ENCODE peak calls at places on chromosomes 6 and 20, in nine cellular contexts. F is heart left ventricle; H is CD4-positive, alpha-beta memory T cell; T is uterus; K is SJCRH30; Z is left ventricle myocardium inferior; U is thoracic aorta; O is adrenal gland; A is Caco-2. X is an unnamed sample.
A peak's percentile ranks its signal among the peaks of the same experiment; 100 is the strongest.

GRCh38 chr6:31952140-31952805 is 6.4 kb downstream of the CFB start:
- DNase-seq in O (peak; percentile 67), A (peak; percentile 80), U (no peak), F (no peak), Z (peak; percentile 52), K (peak; percentile 54), H (peak; percentile 19), T (peak; percentile 56), X (peak; percentile 34)

GRCh38 chr6:129207832-129208231 is 324.9 kb downstream of the LAMA2 start:
- DNase-seq in U (no peak), T (no peak), O (no peak), H (no peak), K (no peak), F (no peak), A (no peak), Z (no peak), X (no peak)

GRCh38 chr6:160141001-160141726 is 19.5 kb downstream of the SLC22A1 start:
- DNase-seq in A (no peak), T (peak; percentile 62), H (no peak), F (no peak), U (no peak), O (no peak), K (no peak), Z (no peak), X (no peak)

GRCh38 chr6:161356167-161356844 is 82.4 kb upstream of the AGPAT4 start:
- DNase-seq in U (no peak), K (peak; percentile 48), T (no peak), Z (no peak), H (no peak), O (no peak), F (no peak), A (no peak), X (no peak)

GRCh38 chr6:15166121-15166520 is 79.7 kb upstream of the JARID2 start:
- DNase-seq in Z (no peak), A (no peak), F (no peak), U (no peak), K (no peak), T (no peak), O (no peak), H (no peak), X (no peak)

GRCh38 chr6:88184921-88185320 is 18.8 kb upstream of the CNR1 start:
- DNase-seq in U (no peak), O (no peak), A (no peak), F (no peak), T (no peak), H (no peak), Z (no peak), K (no peak), X (no peak)

GRCh38 chr20:50191065-50191565 is 485 bp downstream of the CEBPB start:
- DNase-seq in K (peak; percentile 83), O (peak; percentile 74), U (no peak), T (peak; percentile 61), H (peak; percentile 70), Z (peak; percentile 73), F (peak; percentile 68), A (no peak), X (no peak)

GRCh38 chr6:139151425-139152087 is 16.7 kb downstream of the HECA start:
- DNase-seq in T (no peak), U (no peak), O (no peak), H (no peak), K (no peak), F (no peak), A (no peak), Z (no peak), X (no peak)

GRCh38 chr6:150646228-150646627 is 46.5 kb downstream of the PLEKHG1 start:
- DNase-seq in U (no peak), T (no peak), H (no peak), F (no peak), O (no peak), K (no peak), Z (no peak), A (no peak), X (no peak)

GRCh38 chr6:33655155-33655554 is 34.0 kb downstream of the ITPR3 start:
- DNase-seq in A (no peak), U (no peak), O (no peak), F (no peak), Z (no peak), T (no peak), H (no peak), K (no peak), X (no peak)

GRCh38 chr20:61959301-61959700 is 106.4 kb downstream of the TAF4 start:
- DNase-seq in A (peak; percentile 62), F (peak; percentile 7), O (peak; percentile 11), T (no peak), Z (no peak), U (no peak), K (no peak), H (no peak), X (peak; percentile 8)

GRCh38 chr6:45920819-45921511 is 94.7 kb downstream of the CLIC5 start:
- DNase-seq in A (no peak), H (no peak), Z (no peak), U (no peak), T (no peak), O (no peak), F (no peak), K (no peak), X (no peak)

GRCh38 chr20:52004720-52005119 is 186.9 kb downstream of the ZFP64 start:
- DNase-seq in H (no peak), K (no peak), O (no peak), F (no peak), Z (no peak), U (no peak), T (no peak), A (no peak), X (no peak)

GRCh38 chr20:61556116-61556515 is 304.1 kb downstream of the CDH4 start:
- DNase-seq in O (no peak), Z (no peak), H (no peak), U (no peak), T (no peak), A (no peak), F (no peak), K (no peak), X (no peak)

GRCh38 chr6:109473120-109473519 is 9.9 kb downstream of the ZBTB24 start:
- DNase-seq in H (no peak), F (no peak), T (no peak), U (no peak), K (no peak), O (no peak), Z (no peak), A (no peak), X (no peak)

GRCh38 chr6:166646716-166647115 is 19.7 kb upstream of the RPS6KA2 start:
- DNase-seq in F (no peak), H (no peak), O (no peak), A (no peak), Z (no peak), K (no peak), T (no peak), U (no peak), X (no peak)

GRCh38 chr20:24983896-24984295 is 8.7 kb downstream of the APMAP start:
- DNase-seq in O (no peak), U (no peak), A (no peak), K (no peak), H (no peak), F (no peak), T (no peak), Z (no peak), X (no peak)

GRCh38 chr6:166307082-166307980 is 861 bp downstream of the PRR18 start:
- DNase-seq in F (no peak), A (peak; percentile 25), Z (no peak), T (no peak), U (no peak), K (no peak), O (no peak), H (peak; percentile 13), X (peak; percentile 67)

GRCh38 chr20:2799688-2800589 is 488 bp downstream of the CPXM1 start:
- DNase-seq in K (no peak), Z (no peak), A (no peak), T (no peak), F (no peak), H (no peak), U (no peak), O (no peak), X (no peak)

GRCh38 chr6:104599821-104600658 is 259.7 kb downstream of the HACE1 start:
- DNase-seq in Z (no peak), U (no peak), O (no peak), F (no peak), H (no peak), T (no peak), A (no peak), K (no peak), X (no peak)

GRCh38 chr6:38270367-38270766 is 369.4 kb downstream of the BTBD9 start:
- DNase-seq in Z (no peak), A (no peak), U (no peak), H (no peak), O (no peak), F (no peak), K (no peak), T (no peak), X (no peak)

GRCh38 chr6:34334796-34335416 is 57.6 kb downstream of the NUDT3 start:
- DNase-seq in H (no peak), O (no peak), Z (no peak), T (no peak), F (no peak), K (no peak), A (no peak), U (no peak), X (no peak)

GRCh38 chr6:151495380-151495779 is 1.6 kb downstream of the CCDC170 start:
- DNase-seq in A (no peak), F (no peak), Z (no peak), H (no peak), K (no peak), O (no peak), U (no peak), T (no peak), X (no peak)

GRCh38 chr6:169986848-169987498 is 235.6 kb downstream of the ERMARD start:
- DNase-seq in K (no peak), U (no peak), F (no peak), O (no peak), T (no peak), H (no peak), A (no peak), Z (peak; percentile 8), X (no peak)
- H3K9me3 ChIP-seq in K (no peaks in the 10 kb centered on the region), U (no peaks in the 10 kb centered on the region), F (no peaks in the 10 kb centered on the region), O (no peaks in the 10 kb centered on the region), T (no peaks in the 10 kb centered on the region), H (no peaks in the 10 kb centered on the region), A (no peaks in the 10 kb centered on the region), Z (no peaks in the 10 kb centered on the region), X (no peaks in the 10 kb centered on the region)

GRCh38 chr6:4872841-4873240 is 96.6 kb downstream of the CDYL start:
- DNase-seq in H (no peak), O (no peak), Z (no peak), U (no peak), F (no peak), K (no peak), A (no peak), T (no peak), X (no peak)
- H3K9me3 ChIP-seq in H (no peaks in the 10 kb centered on the region), O (peaks cover 3% of the 10 kb centered on the region), Z (peaks cover 27% of the 10 kb centered on the region), U (peaks cover 1% of the 10 kb centered on the region), F (peaks cover 12% of the 10 kb centered on the region), K (no peaks in the 10 kb centered on the region), A (no peaks in the 10 kb centered on the region), T (no peaks in the 10 kb centered on the region), X (no peaks in the 10 kb centered on the region)

GRCh38 chr6:133992992-133993682 is 40.1 kb downstream of the TBPL1 start:
- DNase-seq in O (no peak), K (no peak), Z (no peak), F (peak; percentile 33), H (no peak), T (no peak), U (no peak), A (no peak), X (no peak)
- H3K9me3 ChIP-seq in O (no peaks in the 10 kb centered on the region), K (no peaks in the 10 kb centered on the region), Z (no peaks in the 10 kb centered on the region), F (no peaks in the 10 kb centered on the region), H (no peaks in the 10 kb centered on the region), T (no peaks in the 10 kb centered on the region), U (no peaks in the 10 kb centered on the region), A (no peaks in the 10 kb centered on the region), X (no peaks in the 10 kb centered on the region)

GRCh38 chr6:36526066-36526465 is 21.2 kb downstream of the STK38 start:
- DNase-seq in F (no peak), T (no peak), K (no peak), A (no peak), Z (no peak), O (no peak), U (no peak), H (no peak), X (no peak)
- H3K9me3 ChIP-seq in F (no peaks in the 10 kb centered on the region), T (no peaks in the 10 kb centered on the region), K (no peaks in the 10 kb centered on the region), A (no peaks in the 10 kb centered on the region), Z (no peaks in the 10 kb centered on the region), O (no peaks in the 10 kb centered on the region), U (no peaks in the 10 kb centered on the region), H (no peaks in the 10 kb centered on the region), X (no peaks in the 10 kb centered on the region)